ENCODE peak calls at places on chromosomes 1 and 21, in four cellular contexts. H, K, M and E are unnamed samples.

GRCh38 chr1:214515544-214516433 is 35.6 kb downstream of the PTPN14 start:
- DNase-seq in M (no peak), K (no peak), H (no peak), E (no peak)

GRCh38 chr1:77227383-77227782 is 8.2 kb upstream of the PIGK start:
- DNase-seq in H (no peak), K (no peak), M (no peak), E (no peak)

GRCh38 chr21:36395353-36396111 is 10.3 kb downstream of the CHAF1B start:
- DNase-seq in K (no peak), H (no peak), M (no peak), E (no peak)

GRCh38 chr1:174818951-174819350 is 180.8 kb upstream of the CACYBP start:
- DNase-seq in M (peak; percentile 62), K (no peak), H (no peak), E (no peak)

GRCh38 chr1:157993179-157994080 is at the start of gene KIRREL1:
- DNase-seq in H (peak; percentile 76), K (no peak), M (peak; percentile 66), E (peak; percentile 16)

GRCh38 chr1:95278173-95278988 is 44.4 kb downstream of the RWDD3 start:
- DNase-seq in M (no peak), H (no peak), K (no peak), E (no peak)

GRCh38 chr1:42105025-42105424 is 48.2 kb upstream of the GUCA2B start:
- DNase-seq in K (no peak), H (no peak), M (no peak), E (no peak)

GRCh38 chr1:34663031-34663430 is 91.8 kb upstream of the GJB5 start:
- DNase-seq in M (no peak), K (no peak), H (no peak), E (no peak)

GRCh38 chr1:116854294-116854693 is 55.4 kb upstream of the PTGFRN start:
- DNase-seq in M (no peak), K (no peak), H (no peak), E (no peak)

GRCh38 chr1:41277371-41277994 is 35.4 kb upstream of the SCMH1 start:
- DNase-seq in K (no peak), H (no peak), M (no peak), E (no peak)

GRCh38 chr1:247421074-247421473 is 5.1 kb downstream of the NLRP3 start:
- DNase-seq in H (no peak), K (no peak), M (no peak), E (no peak)

GRCh38 chr1:236654511-236654910 is 31.8 kb upstream of the ACTN2 start:
- DNase-seq in K (no peak), H (no peak), M (no peak), E (no peak)
- H3K27ac ChIP-seq in K (no peak overlapping the region), H (no peak overlapping the region), M (no peak overlapping the region), E (no peak overlapping the region)

GRCh38 chr1:206708058-206708457 is 23.4 kb downstream of the MAPKAPK2 start:
- DNase-seq in K (no peak), M (no peak), H (no peak), E (peak; percentile 61)

GRCh38 chr1:206705744-206706297 is 21.1 kb downstream of the MAPKAPK2 start:
- DNase-seq in K (no peak), M (no peak), H (no peak), E (no peak)

GRCh38 chr1:206706806-206707205 is 22.1 kb downstream of the MAPKAPK2 start:
- DNase-seq in K (no peak), M (no peak), H (no peak), E (no peak)

GRCh38 chr1:206705187-206705586 is 20.5 kb downstream of the MAPKAPK2 start:
- DNase-seq in K (no peak), M (no peak), H (peak; percentile 81), E (no peak)

DNA sequence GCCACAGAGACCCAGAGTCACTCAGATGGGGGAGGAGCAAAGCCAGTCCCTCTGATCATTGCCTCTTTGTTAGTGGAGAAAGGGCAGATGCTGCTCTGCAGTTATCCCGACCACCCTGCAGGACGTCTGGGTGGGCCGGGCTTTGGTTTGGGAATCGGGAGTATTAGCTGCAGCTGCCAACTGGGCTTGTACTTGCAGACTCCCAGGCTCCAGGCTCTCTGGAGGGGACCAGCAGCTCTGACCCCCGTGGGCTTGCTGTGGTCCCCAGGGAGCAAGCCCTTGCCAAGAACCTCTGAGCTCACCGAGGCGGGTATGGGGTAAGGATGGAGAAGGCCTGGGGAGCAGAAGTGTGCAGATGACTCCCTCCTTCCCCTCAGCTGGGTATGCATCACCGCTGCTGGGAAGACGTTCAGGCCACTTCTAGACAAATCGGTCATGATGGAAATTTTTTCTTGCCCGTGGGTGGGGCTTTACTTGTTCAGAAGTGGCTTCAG is 21.6 kb downstream of the MAPKAPK2 start:
- DNase-seq in M (no peak), K (no peak), H (peak; percentile 74), E (no peak)
- TF ChIP-seq EZH2phosphoT487 in M (no peak), K (no peak), H (no peak), E (no peak)

GRCh38 chr1:180188103-180188506 is 33.4 kb downstream of the QSOX1 start:
- DNase-seq in H (peak; percentile 76), M (peak; percentile 49), K (peak; percentile 27), E (peak; percentile 54)
- TF ChIP-seq CTCF in H (peak; percentile 87), M (peak; percentile 69), K (peak; percentile 77), E (peak; percentile 98)

GRCh38 chr1:61131248-61131647 is 48.9 kb downstream of the NFIA start:
- DNase-seq in K (no peak), H (no peak), M (no peak), E (no peak)
- H3K27ac ChIP-seq in K (no peak overlapping the region), H (no peak overlapping the region), M (no peak overlapping the region), E (no peak overlapping the region)

GRCh38 chr1:173356211-173356762 is 120.8 kb upstream of the PRDX6 start:
- DNase-seq in M (no peak), H (no peak), K (no peak), E (no peak)
- TF ChIP-seq EZH2phosphoT487 in M (no peak), H (no peak), K (no peak), E (no peak)

GRCh38 chr1:237736372-237737029 is 154.2 kb downstream of the ZP4 start:
- DNase-seq in H (peak; percentile 42), M (peak; percentile 18), K (peak; percentile 32), E (peak; percentile 56)
- TF ChIP-seq CTCF in H (peak; percentile 55), M (peak; percentile 55), K (peak; percentile 66), E (peak; percentile 53)

GRCh38 chr1:113322439-113322838 is 67.9 kb upstream of the MAGI3 start:
- DNase-seq in H (no peak), K (no peak), M (peak; percentile 43), E (no peak)

GRCh38 chr1:113325039-113325438 is 65.3 kb upstream of the MAGI3 start:
- DNase-seq in H (no peak), K (no peak), M (peak; percentile 67), E (no peak)

GRCh38 chr1:113320272-113320671 is 70.0 kb upstream of the MAGI3 start:
- DNase-seq in H (no peak), K (no peak), M (peak; percentile 76), E (no peak)

GRCh38 chr1:113320972-113321680 is 69.2 kb upstream of the MAGI3 start:
- DNase-seq in M (peak; percentile 11), K (no peak), H (no peak), E (no peak)

GRCh38 chr1:113321761-113322387 is 68.4 kb upstream of the MAGI3 start:
- DNase-seq in H (no peak), K (no peak), M (no peak), E (no peak)
- H3K27ac ChIP-seq in H (no peak overlapping the region), K (no peak overlapping the region), M (no peak overlapping the region), E (no peak overlapping the region)